ENCODE peak calls at places on chromosomes 5 and 9, in ten cellular contexts. G, K, A, P, Q, H, E, X, B and M are unnamed samples.
A peak's percentile ranks its signal among the peaks of the same experiment; 100 is the strongest.

GRCh38 chr9:114718801-114719221 is 36.8 kb upstream of the TEX48 start:
- DNase-seq in K (no peak), Q (no peak), H (no peak), A (no peak), X (no peak), E (no peak), B (no peak), G (no peak), P (no peak), M (no peak)

GRCh38 chr5:177545487-177546261 is 8.7 kb downstream of the FAM193B start:
- DNase-seq in X (peak; percentile 83), B (no peak), H (peak; percentile 92), G (peak; percentile 79), Q (no peak), A (no peak), P (no peak), E (no peak), K (peak; percentile 89), M (peak; percentile 56)

GRCh38 chr9:81080900-81081299 is 608.4 kb downstream of the TLE1 start:
- DNase-seq in B (no peak), X (no peak), K (no peak), H (no peak), P (no peak), Q (no peak), G (no peak), E (no peak), A (no peak), M (no peak)

GRCh38 chr5:178826216-178826615 is 33.5 kb upstream of the ZNF354B start:
- DNase-seq in B (no peak), H (no peak), G (no peak), X (no peak), Q (no peak), K (no peak), E (no peak), P (no peak), A (no peak), M (no peak)

GRCh38 chr5:116898917-116899316 is 324.3 kb upstream of the SEMA6A start:
- DNase-seq in X (no peak), P (no peak), E (no peak), H (no peak), Q (peak; percentile 11), K (no peak), A (no peak), G (no peak), B (no peak), M (no peak)

GRCh38 chr9:134066923-134067851 is 639 bp downstream of the BRD3 start:
- DNase-seq in P (no peak), B (no peak), A (no peak), E (peak; percentile 21), X (peak; percentile 31), K (no peak), Q (peak; percentile 67), G (peak; percentile 23), H (peak; percentile 60), M (no peak)

GRCh38 chr5:176606875-176607274 is 3.1 kb downstream of the GPRIN1 start:
- DNase-seq in P (no peak), Q (no peak), G (no peak), E (no peak), B (no peak), H (no peak), K (no peak), A (no peak), X (no peak), M (no peak)

GRCh38 chr9:136769710-136770191 is 5.4 kb upstream of the LCN15 start:
- DNase-seq in P (no peak), A (no peak), B (peak; percentile 31), Q (peak; percentile 78), G (no peak), K (no peak), H (peak; percentile 50), X (no peak), E (peak; percentile 32), M (no peak)

GRCh38 chr5:33894566-33894965 is 2.8 kb upstream of the ADAMTS12 start:
- DNase-seq in B (no peak), P (no peak), X (peak; percentile 63), H (peak; percentile 31), K (peak; percentile 78), A (no peak), Q (no peak), G (no peak), E (no peak), M (no peak)

GRCh38 chr5:155943516-155944407 is 383.2 kb upstream of the SGCD start:
- DNase-seq in G (peak; percentile 44), A (no peak), E (peak; percentile 47), Q (peak; percentile 71), X (peak; percentile 70), K (peak; percentile 18), P (no peak), B (peak; percentile 27), H (peak; percentile 81), M (peak; percentile 24)

GRCh38 chr5:132180134-132180745 is 47.4 kb downstream of the P4HA2 start:
- DNase-seq in G (no peak), H (peak; percentile 87), E (peak; percentile 2), B (peak; percentile 22), A (no peak), P (no peak), Q (peak; percentile 39), X (peak; percentile 74), K (peak; percentile 72), M (no peak)

GRCh38 chr9:118829334-118829733 is 539.9 kb downstream of the BRINP1 start:
- DNase-seq in Q (peak; percentile 41), H (peak; percentile 59), X (no peak), K (peak; percentile 0), G (no peak), A (no peak), B (no peak), E (peak; percentile 33), P (no peak), M (no peak)

GRCh38 chr5:60205071-60205470 is 311.5 kb upstream of the PDE4D start:
- DNase-seq in Q (no peak), A (no peak), G (no peak), E (no peak), X (no peak), P (no peak), B (no peak), H (no peak), K (no peak), M (no peak)

GRCh38 chr9:2502760-2503159 is 118.8 kb upstream of the VLDLR start:
- DNase-seq in B (no peak), E (no peak), K (peak; percentile 17), H (peak; percentile 69), X (peak; percentile 35), A (no peak), P (no peak), Q (no peak), G (no peak), M (no peak)

GRCh38 chr5:115351356-115352195 is 55.1 kb upstream of the CCDC112 start:
- DNase-seq in A (no peak), P (no peak), G (no peak), X (peak; percentile 73), H (peak; percentile 85), B (no peak), Q (no peak), E (peak; percentile 22), K (peak; percentile 79), M (no peak)

GRCh38 chr5:55472642-55473041 is 62.1 kb downstream of the PLPP1 start:
- DNase-seq in G (no peak), P (no peak), E (no peak), A (no peak), B (no peak), K (no peak), H (no peak), Q (no peak), X (no peak), M (no peak)

GRCh38 chr5:1181451-1182359 is 19.7 kb upstream of the SLC6A19 start:
- DNase-seq in E (no peak), G (no peak), K (no peak), X (no peak), A (no peak), H (no peak), P (no peak), B (no peak), Q (no peak), M (peak; percentile 13)